ENCODE peak calls at places on chromosomes 3 and 15, in six cellular contexts. E is activated naive CD4-positive, alpha-beta T cell treated with anti-CD3 and anti-CD28 coated beads, Interleukin-2, amount 10 ng/mL, durations not matched to agents 7 days and 5 days; O is A549; H is AG04450; V is stimulated activated CD4-positive, alpha-beta T cell treated with anti-CD3 and anti-CD28 coated beads, Interleukin-4, amount 100 ng/mL, for 24 hours; Q is AG08396. M is an unnamed sample.

GRCh38 chr15:27486036-27486435 is 515.1 kb downstream of the GABRG3 start:
- DNase-seq in E (no peak), O (no peak), H (no peak), V (no peak), Q (no peak), M (no peak)

GRCh38 chr3:98613616-98614015 is 20.2 kb upstream of the CPOX start:
- DNase-seq in E (no peak), O (no peak), H (no peak), V (no peak), Q (no peak), M (no peak)

GRCh38 chr15:22915866-22916515 is 64.2 kb downstream of the CYFIP1 start:
- DNase-seq in E (no peak), O (no peak), H (no peak), V (no peak), Q (no peak), M (no peak)

GRCh38 chr3:195033531-195034091 is 237.3 kb downstream of the XXYLT1 start:
- DNase-seq in E (no peak), O (peak), H (no peak), V (no peak), Q (no peak), M (no peak)

GRCh38 chr3:29291262-29291981 is 10.6 kb downstream of the RBMS3 start:
- DNase-seq in E (no peak), O (no peak), H (no peak), V (no peak), Q (no peak), M (no peak)

GRCh38 chr3:15794303-15794771 is 3.4 kb downstream of the ANKRD28 start:
- DNase-seq in E (no peak), O (no peak), H (peak), V (no peak), Q (no peak), M (no peak)

GRCh38 chr3:14525685-14526631 is 14.2 kb downstream of the GRIP2 start:
- DNase-seq in E (peak), O (no peak), H (no peak), V (no peak), Q (peak), M (no peak)

GRCh38 chr3:151960956-151961580 is 87.6 kb downstream of the SUCNR1 start:
- DNase-seq in E (no peak), O (no peak), H (no peak), V (no peak), Q (no peak), M (no peak)

GRCh38 chr15:66459818-66460615 is 37.5 kb downstream of the SNAPC5 start:
- DNase-seq in E (no peak), O (no peak), H (peak), V (no peak), Q (peak), M (no peak)

GRCh38 chr3:114584734-114585371 is 291.0 kb downstream of the TIGIT start:
- DNase-seq in E (no peak), O (no peak), H (no peak), V (no peak), Q (no peak), M (no peak)

GRCh38 chr3:182364723-182365650 is 428.3 kb upstream of the ATP11B start:
- DNase-seq in E (no peak), O (no peak), H (no peak), V (no peak), Q (no peak), M (peak)

GRCh38 chr3:32022947-32023346 is 41.4 kb downstream of the ZNF860 start:
- DNase-seq in E (no peak), O (no peak), H (no peak), V (no peak), Q (no peak), M (no peak)

GRCh38 chr3:43453981-43454380 is 167.6 kb downstream of the SNRK start:
- DNase-seq in E (no peak), O (no peak), H (no peak), V (no peak), Q (no peak), M (no peak)

GRCh38 chr3:141228385-141228784 is 3.2 kb upstream of the PXYLP1 start:
- DNase-seq in E (no peak), O (no peak), H (no peak), V (no peak), Q (no peak), M (no peak)

GRCh38 chr3:140617135-140617534 is 60.7 kb upstream of the TRIM42 start:
- DNase-seq in E (no peak), O (no peak), H (no peak), V (no peak), Q (no peak), M (no peak)

GRCh38 chr3:38327335-38328009 is 19.1 kb upstream of the XYLB start:
- DNase-seq in E (no peak), O (no peak), H (no peak), V (no peak), Q (no peak), M (no peak)

GRCh38 chr3:28140664-28141063 is 100.8 kb upstream of the CMC1 start:
- DNase-seq in E (no peak), O (no peak), H (no peak), V (no peak), Q (no peak), M (no peak)

GRCh38 chr3:173289072-173289471 is 108.5 kb upstream of the NLGN1 start:
- DNase-seq in E (no peak), O (no peak), H (no peak), V (no peak), Q (no peak), M (no peak)

GRCh38 chr3:24389108-24390090 is 105.3 kb downstream of the THRB start:
- DNase-seq in E (no peak), O (no peak), H (no peak), V (no peak), Q (no peak), M (no peak)

GRCh38 chr3:40173291-40173710 is 136.2 kb upstream of the EIF1B start:
- DNase-seq in E (no peak), O (no peak), H (no peak), V (no peak), Q (no peak), M (peak)

GRCh38 chr3:170130532-170130931 is 51.0 kb downstream of the PHC3 start:
- DNase-seq in E (no peak), O (no peak), H (no peak), V (no peak), Q (no peak), M (no peak)

GRCh38 chr3:70000563-70001081 is 1.1 kb downstream of the SAMMSON start:
- DNase-seq in E (no peak), O (no peak), H (no peak), V (no peak), Q (peak), M (peak)

GRCh38 chr3:71565326-71565725 is 18.2 kb downstream of the FOXP1 start:
- DNase-seq in E (no peak), O (no peak), H (no peak), V (no peak), Q (no peak), M (no peak)

GRCh38 chr3:136209921-136210320 is 13.8 kb upstream of the MSL2 start:
- DNase-seq in E (no peak), O (no peak), H (peak), V (no peak), Q (peak), M (no peak)

GRCh38 chr3:39128951-39129350 is 21.5 kb downstream of the TTC21A start:
- DNase-seq in E (no peak), O (no peak), H (no peak), V (no peak), Q (no peak), M (no peak)

GRCh38 chr3:138124689-138125420 is 7.3 kb downstream of the A4GNT start:
- DNase-seq in E (no peak), O (no peak), H (no peak), V (no peak), Q (peak), M (no peak)

GRCh38 chr15:69400850-69401249 is 13.3 kb upstream of the KIF23 start:
- DNase-seq in E (no peak), O (no peak), H (no peak), V (peak), Q (no peak), M (no peak)

GRCh38 chr3:65751123-65751700 is 287.5 kb downstream of the MAGI1 start:
- DNase-seq in E (no peak), O (peak), H (no peak), V (no peak), Q (peak), M (peak)

GRCh38 chr15:72155021-72155621 is 36.9 kb downstream of the SENP8 start:
- DNase-seq in E (no peak), O (peak), H (no peak), V (no peak), Q (no peak), M (peak)

GRCh38 chr3:30042274-30042859 is 564.0 kb upstream of the TGFBR2 start:
- DNase-seq in E (peak), O (peak), H (peak), V (peak), Q (peak), M (peak)

GRCh38 chr3:134034005-134034785 is 4.5 kb upstream of the SLCO2A1 start:
- DNase-seq in E (no peak), O (no peak), H (peak), V (no peak), Q (no peak), M (no peak)

GRCh38 chr15:83287541-83288027 is 3.1 kb upstream of the BNC1 start:
- DNase-seq in E (no peak), O (peak), H (peak), V (no peak), Q (peak), M (no peak)

GRCh38 chr3:132180337-132180791 is 136.8 kb upstream of the ACP3 start:
- DNase-seq in E (no peak), O (peak), H (peak), V (no peak), Q (peak), M (no peak)

GRCh38 chr15:40691737-40692136 is 3.2 kb upstream of the RAD51 start:
- DNase-seq in E (no peak), O (no peak), H (no peak), V (no peak), Q (no peak), M (no peak)